ENCODE peak calls at places on chromosomes 12 and 14, in ten cellular contexts. Y, I, M, D, L, U, E, T, F and X are unnamed samples.

GRCh38 chr14:87252103-87252502 is 740.9 kb downstream of the GALC start:
- DNase-seq in Y (no peak), I (no peak), D (no peak), E (no peak), F (no peak), T (no peak), U (no peak), M (peak), L (no peak), X (no peak)

GRCh38 chr12:132806857-132807256 is 21.8 kb downstream of the GOLGA3 start:
- DNase-seq in T (no peak), I (no peak), F (no peak), D (no peak), Y (no peak), E (no peak), U (no peak), M (no peak), L (no peak), X (no peak)

GRCh38 chr14:68627050-68627867 is 165.6 kb downstream of the ZFP36L1 start:
- DNase-seq in L (no peak), D (no peak), F (peak), E (no peak), M (peak), T (no peak), U (no peak), Y (peak), I (no peak), X (no peak)

GRCh38 chr14:80522936-80523335 is 311.6 kb upstream of the DIO2 start:
- DNase-seq in I (no peak), M (no peak), E (no peak), U (peak), T (no peak), F (no peak), L (no peak), Y (no peak), D (no peak), X (no peak)

GRCh38 chr14:79082883-79083282 is 912.7 kb downstream of the NRXN3 start:
- DNase-seq in L (no peak), T (no peak), Y (no peak), D (no peak), U (no peak), I (no peak), E (no peak), F (no peak), M (no peak), X (no peak)

GRCh38 chr12:18430425-18431048 is 169.2 kb downstream of the PIK3C2G start:
- DNase-seq in Y (peak), E (peak), D (no peak), F (peak), U (peak), M (peak), L (peak), I (peak), T (peak), X (peak)

GRCh38 chr12:94010307-94010706 is 138.1 kb upstream of the PLXNC1 start:
- DNase-seq in I (no peak), E (no peak), Y (no peak), M (no peak), F (no peak), T (no peak), L (no peak), U (no peak), D (no peak), X (no peak)

GRCh38 chr12:56978397-56979138 is 21.2 kb upstream of the RDH16 start:
- DNase-seq in I (no peak), T (no peak), D (no peak), E (no peak), L (no peak), U (no peak), Y (no peak), M (peak), F (no peak), X (no peak)

GRCh38 chr14:76337619-76338545 is 38.1 kb upstream of the ESRRB start:
- DNase-seq in D (no peak), M (no peak), Y (no peak), E (no peak), U (peak), I (no peak), F (no peak), L (no peak), T (no peak), X (no peak)

GRCh38 chr12:40208707-40209106 is 16.1 kb upstream of the LRRK2 start:
- DNase-seq in T (no peak), L (no peak), E (peak), F (peak), I (no peak), D (no peak), U (no peak), M (no peak), Y (no peak), X (no peak)

GRCh38 chr12:55009171-55009570 is 10.6 kb upstream of the NEUROD4 start:
- DNase-seq in L (no peak), M (no peak), D (no peak), Y (no peak), U (no peak), I (no peak), T (no peak), E (no peak), F (no peak), X (no peak)

GRCh38 chr12:99130808-99131538 is 485.9 kb downstream of the APAF1 start:
- DNase-seq in Y (no peak), L (no peak), F (no peak), I (no peak), T (peak), D (no peak), U (no peak), E (no peak), M (no peak), X (no peak)

GRCh38 chr14:92945959-92946846 is 23.3 kb downstream of the CHGA start:
- DNase-seq in Y (peak), T (no peak), F (peak), D (no peak), M (peak), E (no peak), U (peak), L (peak), I (peak), X (peak)

GRCh38 chr12:116955382-116956021 is 44.8 kb downstream of the FBXW8 start:
- DNase-seq in M (peak), U (no peak), T (peak), I (peak), D (no peak), L (no peak), E (peak), F (no peak), Y (peak), X (no peak)

GRCh38 chr12:4355843-4356327 is 23.6 kb downstream of the FGF23 start:
- DNase-seq in U (no peak), Y (peak), I (no peak), F (no peak), D (peak), T (peak), M (peak), L (no peak), E (no peak), X (no peak)

GRCh38 chr12:77606348-77606747 is 224.3 kb upstream of the NAV3 start:
- DNase-seq in M (no peak), L (no peak), T (no peak), E (no peak), I (no peak), Y (no peak), D (no peak), U (no peak), F (no peak), X (no peak)

GRCh38 chr14:73787760-73788508 is 63.7 kb upstream of the PTGR2 start:
- DNase-seq in E (no peak), M (no peak), D (no peak), U (peak), F (no peak), L (no peak), T (peak), Y (peak), I (no peak), X (no peak)

GRCh38 chr12:116138380-116138779 is 139.1 kb downstream of the MED13L start:
- DNase-seq in T (no peak), U (no peak), I (no peak), M (no peak), F (no peak), Y (no peak), D (no peak), L (no peak), E (no peak), X (no peak)

GRCh38 chr14:64891839-64892375 is 12.2 kb upstream of the SPTB start:
- DNase-seq in E (no peak), I (peak), T (peak), M (no peak), U (peak), D (no peak), F (no peak), L (peak), Y (peak), X (no peak)

GRCh38 chr12:80183939-80184338 is 84.6 kb downstream of the OTOGL start:
- DNase-seq in U (peak), E (no peak), F (no peak), Y (no peak), D (no peak), T (no peak), I (no peak), M (no peak), L (no peak), X (no peak)

GRCh38 chr14:100586520-100587247 is 533 bp downstream of the BEGAIN start:
- DNase-seq in L (no peak), M (no peak), E (no peak), I (no peak), D (no peak), Y (peak), F (peak), U (no peak), T (no peak), X (no peak)

GRCh38 chr12:121223283-121223946 is 13.5 kb downstream of the P2RX4 start:
- DNase-seq in Y (no peak), U (no peak), F (no peak), L (no peak), I (no peak), D (no peak), E (no peak), M (peak), T (peak), X (no peak)

GRCh38 chr12:70724444-70724843 is 87.2 kb upstream of the PTPRB start:
- DNase-seq in L (no peak), Y (peak), F (no peak), I (no peak), M (no peak), T (no peak), E (no peak), D (no peak), U (no peak), X (no peak)

GRCh38 chr12:130031571-130032189 is 127.9 kb upstream of the TMEM132D start:
- DNase-seq in M (peak), Y (peak), T (peak), D (peak), U (no peak), I (peak), E (no peak), F (peak), L (no peak), X (no peak)

GRCh38 chr14:55309761-55310365 is 38.6 kb downstream of the FBXO34 start:
- DNase-seq in D (no peak), T (no peak), E (no peak), I (no peak), U (no peak), M (no peak), F (no peak), L (no peak), Y (no peak), X (no peak)

GRCh38 chr12:14572401-14572800 is 4.7 kb upstream of the PLBD1 start:
- DNase-seq in T (no peak), M (no peak), I (no peak), Y (no peak), U (no peak), F (no peak), E (no peak), L (no peak), D (no peak), X (no peak)

GRCh38 chr14:50082784-50083466 is 33.4 kb downstream of the VCPKMT start:
- DNase-seq in I (no peak), M (no peak), U (no peak), D (peak), E (peak), F (no peak), Y (no peak), T (peak), L (no peak), X (no peak)